ENCODE peak calls at places on chromosomes 6 and 20, in seven cellular contexts. U, R, W, D, M, T and Y are unnamed samples.

GRCh38 chr20:10786678-10787077 is 112.9 kb upstream of the JAG1 start:
- DNase-seq in U (no peak), R (peak), W (no peak), D (no peak), M (no peak), T (no peak), Y (no peak)

GRCh38 chr6:11538049-11538798 is 675 bp downstream of the TMEM170B start:
- DNase-seq in U (no peak), R (peak), W (peak), D (peak), M (peak), T (no peak), Y (peak)

GRCh38 chr20:44026932-44027685 is 112.5 kb downstream of the TOX2 start:
- DNase-seq in U (no peak), R (no peak), W (no peak), D (no peak), M (no peak), T (no peak), Y (no peak)

GRCh38 chr6:167968091-167968490 is 29.4 kb upstream of the KIF25 start:
- DNase-seq in U (no peak), R (peak), W (peak), D (no peak), M (peak), T (no peak), Y (no peak)

GRCh38 chr6:41682497-41682961 is 44.3 kb downstream of the MDFI start:
- DNase-seq in U (no peak), R (no peak), W (no peak), D (no peak), M (no peak), T (no peak), Y (no peak)

GRCh38 chr6:10316327-10316726 is 98.5 kb downstream of the TFAP2A start:
- DNase-seq in U (peak), R (no peak), W (no peak), D (peak), M (no peak), T (peak), Y (no peak)

GRCh38 chr6:18362058-18362561 is 25.0 kb upstream of the RNF144B start:
- DNase-seq in U (peak), R (no peak), W (no peak), D (peak), M (no peak), T (no peak), Y (no peak)

GRCh38 chr6:147046131-147046530 is 158.1 kb upstream of the STXBP5 start:
- DNase-seq in U (peak), R (no peak), W (no peak), D (peak), M (no peak), T (no peak), Y (no peak)

GRCh38 chr6:55239099-55239498 is 64.8 kb downstream of the HCRTR2 start:
- DNase-seq in U (no peak), R (no peak), W (no peak), D (peak), M (no peak), T (no peak), Y (no peak)

GRCh38 chr6:33181141-33181540 is 11.1 kb downstream of the COL11A2 start:
- DNase-seq in U (no peak), R (no peak), W (no peak), D (no peak), M (no peak), T (no peak), Y (no peak)

GRCh38 chr20:38418509-38419204 is 16.5 kb downstream of the SNHG17 start:
- DNase-seq in U (peak), R (no peak), W (no peak), D (peak), M (no peak), T (no peak), Y (no peak)

GRCh38 chr6:111477481-111477938 is 5.5 kb downstream of the REV3L start:
- DNase-seq in U (no peak), R (peak), W (no peak), D (peak), M (no peak), T (no peak), Y (no peak)

GRCh38 chr20:25000268-25000801 is 7.8 kb upstream of the APMAP start:
- DNase-seq in U (peak), R (no peak), W (peak), D (peak), M (no peak), T (peak), Y (no peak)

GRCh38 chr6:101605874-101606273 is 212.4 kb downstream of the GRIK2 start:
- DNase-seq in U (peak), R (no peak), W (no peak), D (no peak), M (no peak), T (no peak), Y (no peak)

GRCh38 chr20:64189986-64190385 is 25.7 kb downstream of the MYT1 start:
- DNase-seq in U (no peak), R (no peak), W (no peak), D (no peak), M (no peak), T (no peak), Y (no peak)

GRCh38 chr20:64232794-64233193 is 22.8 kb upstream of the PCMTD2 start:
- DNase-seq in U (no peak), R (no peak), W (no peak), D (no peak), M (no peak), T (no peak), Y (no peak)

GRCh38 chr6:167495506-167496391 is 170.9 kb downstream of the TTLL2 start:
- DNase-seq in U (no peak), R (no peak), W (no peak), D (no peak), M (no peak), T (no peak), Y (no peak)

GRCh38 chr6:13916230-13916944 is 8.4 kb upstream of the RNF182 start:
- DNase-seq in U (peak), R (no peak), W (no peak), D (no peak), M (no peak), T (no peak), Y (no peak)

GRCh38 chr6:97306946-97307345 is 23.9 kb upstream of the MMS22L start:
- DNase-seq in U (no peak), R (no peak), W (no peak), D (no peak), M (no peak), T (no peak), Y (peak)

GRCh38 chr20:60046011-60046413 is 87.8 kb downstream of the CDH26 start:
- DNase-seq in U (peak), R (no peak), W (no peak), D (peak), M (no peak), T (no peak), Y (no peak)

GRCh38 chr6:109303647-109304283 is 78.5 kb downstream of the CD164 start:
- DNase-seq in U (no peak), R (peak), W (no peak), D (no peak), M (no peak), T (peak), Y (no peak)

GRCh38 chr6:12078014-12078413 is 65.9 kb downstream of the HIVEP1 start:
- DNase-seq in U (no peak), R (no peak), W (no peak), D (no peak), M (no peak), T (no peak), Y (no peak)

GRCh38 chr6:34554593-34555322 is 1.4 kb downstream of the SPDEF start:
- DNase-seq in U (no peak), R (no peak), W (no peak), D (no peak), M (no peak), T (no peak), Y (no peak)
- H2AK5ac ChIP-seq in U (no peak), R (no peak), W (no peak), D (no peak), M (peak), T (no peak), Y (peak)

DNA sequence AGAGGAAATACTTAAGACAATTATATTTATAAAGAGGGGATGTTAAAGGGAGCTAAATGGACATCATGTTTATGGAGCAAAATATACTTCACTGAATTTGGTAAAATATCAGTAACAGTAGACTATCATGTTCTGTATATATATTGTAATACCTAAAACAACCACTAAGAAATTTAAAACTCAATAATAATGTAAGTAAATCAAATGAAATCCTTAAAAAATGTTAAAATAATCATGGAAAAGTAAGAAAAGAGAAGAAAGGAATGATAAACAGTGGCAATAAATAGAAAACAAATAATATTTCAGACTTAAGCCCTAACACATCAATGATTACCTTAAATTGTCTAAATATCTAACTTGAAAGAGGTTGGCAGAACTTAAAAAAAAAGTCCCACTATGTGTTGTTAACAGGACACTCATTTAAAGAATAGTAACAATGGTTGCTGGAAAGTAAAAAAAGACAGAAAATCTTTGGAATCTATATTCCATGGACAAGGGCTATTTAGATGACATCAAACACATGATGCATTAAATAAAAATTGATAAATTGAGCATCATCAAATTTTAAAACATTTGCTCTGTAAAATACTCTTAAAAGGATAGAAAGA is 842.2 kb upstream of the MAP3K7 start:
- DNase-seq in U (no peak), R (no peak), W (no peak), D (no peak), M (no peak), T (no peak), Y (no peak)
- H2AK5ac ChIP-seq in U (no peak), R (no peak), W (no peak), D (no peak), M (no peak), T (no peak), Y (no peak)

GRCh38 chr6:131017962-131018361 is 45.1 kb downstream of the EPB41L2 start:
- DNase-seq in U (no peak), R (no peak), W (no peak), D (no peak), M (no peak), T (no peak), Y (no peak)

GRCh38 chr6:131015192-131015591 is 47.9 kb downstream of the EPB41L2 start:
- DNase-seq in U (no peak), R (no peak), W (no peak), D (peak), M (no peak), T (no peak), Y (no peak)

GRCh38 chr6:131014080-131014776 is 48.8 kb downstream of the EPB41L2 start:
- DNase-seq in U (no peak), R (no peak), W (no peak), D (no peak), M (no peak), T (no peak), Y (no peak)

GRCh38 chr6:131013495-131013894 is 49.5 kb downstream of the EPB41L2 start:
- DNase-seq in U (peak), R (no peak), W (no peak), D (peak), M (no peak), T (no peak), Y (no peak)

GRCh38 chr6:131015630-131016263 is 47.3 kb downstream of the EPB41L2 start:
- DNase-seq in U (peak), R (no peak), W (no peak), D (peak), M (no peak), T (no peak), Y (no peak)
- H2AK5ac ChIP-seq in U (no peak), R (no peak), W (no peak), D (no peak), M (no peak), T (no peak), Y (no peak)

GRCh38 chr6:123841067-123841896 is 37.6 kb downstream of the NKAIN2 start:
- DNase-seq in U (no peak), R (no peak), W (no peak), D (no peak), M (no peak), T (no peak), Y (no peak)

GRCh38 chr6:123838612-123839279 is 35.1 kb downstream of the NKAIN2 start:
- DNase-seq in U (no peak), R (peak), W (no peak), D (no peak), M (no peak), T (no peak), Y (no peak)
- H2AK5ac ChIP-seq in U (no peak), R (no peak), W (no peak), D (no peak), M (no peak), T (no peak), Y (no peak)

GRCh38 chr6:15547379-15547778 is 115.4 kb downstream of the DTNBP1 start:
- DNase-seq in U (peak), R (no peak), W (no peak), D (peak), M (no peak), T (no peak), Y (no peak)
- H2AK5ac ChIP-seq in U (peak), R (no peak), W (no peak), D (no peak), M (no peak), T (no peak), Y (no peak)

GRCh38 chr20:41616228-41616627 is 1.9 kb downstream of the CHD6 start:
- DNase-seq in U (peak), R (no peak), W (no peak), D (peak), M (no peak), T (no peak), Y (no peak)

GRCh38 chr20:41619360-41620115 is 1.4 kb upstream of the CHD6 start:
- DNase-seq in U (peak), R (no peak), W (no peak), D (no peak), M (no peak), T (no peak), Y (no peak)

GRCh38 chr20:41617059-41617921 is 887 bp downstream of the CHD6 start:
- DNase-seq in U (peak), R (peak), W (peak), D (peak), M (peak), T (no peak), Y (peak)

GRCh38 chr20:41617931-41618806 is at the start of gene CHD6:
- DNase-seq in U (peak), R (peak), W (peak), D (peak), M (peak), T (peak), Y (peak)

DNA sequence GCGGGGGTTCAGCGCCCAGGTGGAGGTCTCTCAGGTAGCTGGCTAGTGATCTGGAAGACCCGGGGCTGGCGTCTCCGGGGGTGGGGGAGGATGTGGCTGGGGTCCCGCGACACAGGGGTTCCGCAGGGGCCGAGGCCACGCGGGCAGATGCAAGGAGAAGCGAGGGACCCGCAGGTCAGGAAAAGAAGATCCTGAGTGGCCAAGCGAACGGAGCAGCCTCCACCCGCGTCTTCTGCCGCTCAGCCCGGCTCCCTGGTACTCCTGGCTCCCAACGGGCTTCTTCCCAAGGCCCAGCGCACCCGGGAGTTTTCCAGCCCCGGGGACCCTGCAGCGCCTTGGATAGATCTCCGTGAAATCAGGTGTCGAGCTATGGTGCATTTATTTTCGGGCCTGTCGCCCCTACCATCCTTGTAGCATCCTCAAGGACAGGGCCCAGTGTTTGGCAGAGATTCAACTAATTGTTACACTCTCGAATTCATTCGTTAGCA is 674 bp upstream of the CHD6 start:
- DNase-seq in U (no peak), R (no peak), W (no peak), D (peak), M (no peak), T (no peak), Y (no peak)
- H2AK5ac ChIP-seq in U (no peak), R (no peak), W (no peak), D (no peak), M (no peak), T (no peak), Y (no peak)

DNA sequence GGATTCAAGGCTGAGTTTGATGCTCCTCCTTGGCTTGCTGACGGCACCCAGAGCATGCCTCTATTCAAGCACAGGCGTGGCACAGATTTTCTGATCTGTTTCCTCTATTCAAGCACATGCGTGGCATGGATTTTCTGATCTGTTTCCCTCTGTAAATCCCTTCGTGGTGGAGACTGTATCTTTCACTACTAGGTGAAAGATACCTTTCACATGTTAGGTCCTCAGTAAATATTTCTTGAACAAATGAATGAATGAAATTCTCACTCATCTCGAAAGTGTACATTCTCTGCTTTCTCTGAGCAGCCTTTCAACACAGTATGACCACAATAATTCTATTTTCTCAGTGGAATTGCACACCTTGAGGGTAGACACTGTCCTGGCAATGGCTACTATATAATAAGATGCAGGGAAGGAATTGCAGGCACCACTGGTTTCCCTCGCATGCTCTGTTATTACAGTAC is 72.6 kb upstream of the F13A1 start:
- DNase-seq in U (no peak), R (no peak), W (no peak), D (no peak), M (no peak), T (no peak), Y (no peak)
- H2AK5ac ChIP-seq in U (no peak), R (no peak), W (no peak), D (no peak), M (no peak), T (no peak), Y (no peak)

GRCh38 chr6:2754396-2754795 is 3.7 kb upstream of the MYLK4 start:
- DNase-seq in U (peak), R (no peak), W (no peak), D (no peak), M (no peak), T (no peak), Y (no peak)
- H2AK5ac ChIP-seq in U (no peak), R (no peak), W (no peak), D (no peak), M (no peak), T (no peak), Y (no peak)

GRCh38 chr6:105711216-105711615 is 308.3 kb upstream of the PREP start:
- DNase-seq in U (peak), R (no peak), W (no peak), D (peak), M (no peak), T (no peak), Y (no peak)

GRCh38 chr6:105705608-105706007 is 302.7 kb upstream of the PREP start:
- DNase-seq in U (no peak), R (no peak), W (no peak), D (no peak), M (no peak), T (no peak), Y (no peak)
- H2AK5ac ChIP-seq in U (no peak), R (no peak), W (no peak), D (no peak), M (no peak), T (no peak), Y (no peak)